ENCODE peak calls at places on chromosomes 7 and 10, in eight cellular contexts. O, C, Z, H, S, V, I and U are unnamed samples.

GRCh38 chr7:9981950-9982349 is 991.7 kb upstream of the PHF14 start:
- DNase-seq in S (no peak), Z (no peak), V (no peak), C (no peak), O (no peak), I (no peak), H (no peak), U (no peak)

GRCh38 chr10:89575037-89575436 is 39.6 kb upstream of the SLC16A12 start:
- DNase-seq in C (no peak), I (no peak), S (no peak), V (no peak), O (no peak), Z (no peak), H (no peak), U (no peak)

GRCh38 chr7:159093351-159093971 is 51.2 kb downstream of the VIPR2 start:
- DNase-seq in S (no peak), I (no peak), Z (peak), C (peak), H (no peak), V (no peak), O (no peak), U (peak)

GRCh38 chr10:59433720-59434428 is 71.5 kb upstream of the FAM13C start:
- DNase-seq in S (no peak), C (no peak), H (no peak), V (no peak), I (no peak), Z (no peak), O (no peak), U (no peak)

GRCh38 chr7:143250822-143251221 is 12.4 kb upstream of the GSTK1 start:
- DNase-seq in I (no peak), Z (no peak), S (no peak), O (no peak), C (no peak), H (no peak), V (no peak), U (no peak)

GRCh38 chr10:116774728-116775151 is 32.4 kb upstream of the HSPA12A start:
- DNase-seq in Z (no peak), O (peak), C (peak), H (peak), S (no peak), V (no peak), I (no peak), U (no peak)

GRCh38 chr10:92850186-92850585 is 1.9 kb downstream of the EXOC6 start:
- DNase-seq in Z (no peak), S (no peak), C (no peak), V (no peak), I (no peak), O (no peak), H (no peak), U (no peak)

GRCh38 chr7:68511281-68511680 is 1087.0 kb upstream of the AUTS2 start:
- DNase-seq in O (no peak), S (no peak), Z (no peak), C (no peak), V (no peak), I (no peak), H (no peak), U (no peak)

GRCh38 chr10:71070741-71071140 is 141.6 kb upstream of the UNC5B start:
- DNase-seq in C (no peak), I (no peak), H (no peak), S (no peak), Z (no peak), O (no peak), V (no peak), U (no peak)

GRCh38 chr7:117248810-117249209 is 74.0 kb downstream of the WNT2 start:
- DNase-seq in I (peak), C (no peak), Z (no peak), V (no peak), S (no peak), H (no peak), O (no peak), U (no peak)

GRCh38 chr10:79498431-79498830 is 13.9 kb upstream of the EIF5AL1 start:
- DNase-seq in S (no peak), I (no peak), C (no peak), V (no peak), H (no peak), O (no peak), Z (no peak), U (no peak)

GRCh38 chr10:117920956-117921355 is 125.8 kb downstream of the RAB11FIP2 start:
- DNase-seq in C (no peak), Z (no peak), O (no peak), V (no peak), S (no peak), I (peak), H (no peak), U (no peak)

GRCh38 chr10:104350146-104350635 is 3.4 kb upstream of the CFAP58 start:
- DNase-seq in C (no peak), I (no peak), S (no peak), H (peak), V (no peak), O (no peak), Z (no peak), U (no peak)

GRCh38 chr7:36318116-36318515 is 71.5 kb upstream of the ANLN start:
- DNase-seq in I (no peak), C (no peak), O (no peak), H (no peak), Z (no peak), S (no peak), V (no peak), U (no peak)

DNA sequence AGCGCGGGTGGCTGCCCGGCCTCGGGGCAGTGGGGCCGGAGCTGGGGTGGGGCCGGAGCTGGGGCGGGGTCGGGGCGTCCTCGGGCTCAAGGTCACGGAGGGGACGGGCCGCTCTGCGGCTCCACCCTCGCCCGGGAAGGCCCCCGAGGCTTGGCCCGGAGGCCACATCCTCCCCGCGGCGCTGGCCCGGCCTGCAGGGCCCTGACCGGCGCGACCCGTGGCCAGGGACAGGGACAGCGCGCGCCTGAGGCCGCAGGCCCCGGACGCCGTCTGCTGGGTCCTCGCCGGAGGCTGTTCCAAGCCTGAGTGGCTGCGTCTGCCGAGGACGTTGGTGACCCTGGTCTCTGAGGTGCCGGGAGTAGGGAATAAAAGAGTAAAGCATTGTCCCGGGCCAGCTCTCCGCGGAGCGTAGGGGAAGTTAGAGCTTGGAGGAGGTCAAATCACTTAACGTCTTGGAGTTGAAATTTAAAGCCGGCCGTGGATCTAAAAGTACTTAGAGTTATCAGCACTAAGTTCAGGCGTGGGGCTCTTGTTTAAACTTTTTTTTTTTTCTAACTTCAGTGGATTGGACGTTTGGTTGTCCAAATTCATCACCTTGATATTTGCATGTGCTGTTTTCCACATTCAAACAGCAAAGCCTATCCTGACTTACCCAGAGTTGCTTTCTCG is 551 bp downstream of the NIPSNAP2 start:
- DNase-seq in V (no peak), Z (peak), I (peak), H (peak), O (peak), C (peak), S (no peak), U (peak)
- TF ChIP-seq POLR2AphosphoS5 in V (no peak), Z (peak), I (peak), H (no peak), O (no peak), C (peak), S (peak), U (peak)

GRCh38 chr10:53356616-53357349 is 584.2 kb upstream of the MBL2 start:
- DNase-seq in S (no peak), C (no peak), Z (no peak), V (no peak), H (no peak), O (no peak), I (no peak), U (no peak)
- H3K27ac ChIP-seq in S (no peak), C (no peak), Z (no peak), V (no peak), H (no peak), O (no peak), I (no peak), U (no peak)

DNA sequence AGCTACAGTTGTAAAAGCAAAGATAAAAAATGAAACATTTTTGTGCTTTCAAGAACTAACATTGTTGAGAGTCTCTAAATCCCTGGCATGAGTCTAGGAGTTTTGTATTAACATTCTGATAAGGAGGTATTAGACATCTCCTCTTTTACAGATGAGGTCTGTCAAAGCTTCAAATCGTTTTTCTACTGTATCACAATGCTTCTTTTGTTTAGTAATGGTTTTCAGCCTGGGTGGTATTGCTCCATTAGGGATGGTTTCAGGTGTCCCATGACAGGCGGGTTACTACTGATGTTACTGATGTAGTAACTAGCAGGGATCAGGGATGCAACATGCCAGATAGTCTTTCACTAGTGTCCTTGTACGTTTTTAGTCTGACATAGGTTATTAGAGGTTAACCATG is 27.4 kb downstream of the STAM start:
- DNase-seq in Z (no peak), I (no peak), S (no peak), H (no peak), V (no peak), C (no peak), O (no peak), U (no peak)
- TF ChIP-seq POLR2AphosphoS5 in Z (no peak), I (no peak), S (no peak), H (no peak), V (no peak), C (no peak), O (no peak), U (no peak)

DNA sequence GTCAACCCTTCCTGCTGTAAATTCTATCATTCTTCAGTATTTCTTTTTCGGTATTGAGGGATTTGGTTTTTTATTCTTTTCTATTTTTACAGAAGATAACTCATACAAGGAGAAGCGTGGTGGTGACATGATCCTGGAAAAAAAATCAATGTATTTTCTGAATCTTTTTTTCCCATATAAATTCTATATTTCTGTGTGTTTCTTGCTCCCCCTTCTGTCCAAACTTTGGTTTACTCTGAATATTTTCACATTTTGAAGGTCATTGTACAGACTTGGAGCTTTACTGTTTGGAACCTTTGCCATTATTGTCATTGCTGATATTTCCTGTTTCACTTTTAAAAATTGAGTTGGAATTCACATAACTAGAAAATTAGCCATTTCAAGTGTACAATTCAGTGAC is 246.3 kb downstream of the REEP3 start:
- DNase-seq in C (no peak), Z (no peak), O (no peak), H (no peak), V (no peak), I (no peak), S (no peak), U (no peak)
- H3K27ac ChIP-seq in C (no peak), Z (no peak), O (no peak), H (no peak), V (no peak), I (no peak), S (no peak), U (peak)

GRCh38 chr7:138568655-138569054 is 108.6 kb downstream of the TRIM24 start:
- DNase-seq in O (no peak), I (no peak), S (no peak), V (no peak), Z (no peak), C (no peak), H (no peak), U (no peak)

GRCh38 chr7:138565071-138565450 is 105.0 kb downstream of the TRIM24 start:
- DNase-seq in S (no peak), C (no peak), H (no peak), Z (no peak), V (no peak), I (no peak), O (no peak), U (no peak)

GRCh38 chr7:138563808-138564207 is 103.7 kb downstream of the TRIM24 start:
- DNase-seq in Z (no peak), C (no peak), H (no peak), V (no peak), O (no peak), I (no peak), S (no peak), U (no peak)

GRCh38 chr7:138564365-138564764 is 104.3 kb downstream of the TRIM24 start:
- DNase-seq in V (no peak), O (no peak), C (no peak), I (no peak), S (no peak), H (peak), Z (peak), U (no peak)

DNA sequence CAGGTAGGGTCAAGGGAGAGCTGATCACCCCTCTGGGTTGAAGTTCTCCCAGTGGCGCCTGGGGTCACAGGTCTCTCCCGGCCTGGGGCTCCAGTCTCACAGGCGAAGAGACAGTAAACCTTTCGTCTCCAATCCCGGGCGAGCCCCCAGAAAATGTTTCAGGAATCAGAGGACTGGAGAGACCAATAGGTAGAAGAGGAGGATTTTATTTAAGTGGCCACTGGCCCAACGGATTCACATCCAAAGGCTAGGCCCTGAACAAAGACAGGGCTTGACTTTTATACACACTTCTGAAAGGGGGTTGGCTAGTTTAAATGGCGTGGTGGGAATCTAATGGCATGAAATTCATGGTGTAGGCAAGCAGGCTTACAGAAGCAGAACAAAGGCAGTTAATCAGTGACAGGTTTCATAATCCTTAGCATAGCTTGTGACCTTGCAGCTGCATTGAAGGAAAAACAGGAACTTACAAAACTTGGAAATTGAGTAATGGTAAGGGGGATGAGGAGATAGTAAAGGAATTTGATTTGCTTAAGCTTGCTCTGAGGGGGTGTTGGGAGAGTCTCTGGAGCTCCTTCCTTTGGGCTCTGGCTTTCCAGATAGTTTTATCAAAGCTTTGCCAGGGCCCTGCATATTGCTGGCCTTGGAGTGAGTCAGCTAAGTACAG is 105.5 kb downstream of the TRIM24 start:
- DNase-seq in H (no peak), V (no peak), O (no peak), Z (no peak), S (no peak), C (no peak), I (no peak), U (no peak)
- TF ChIP-seq POLR2AphosphoS5 in H (no peak), V (no peak), O (no peak), Z (no peak), S (no peak), C (no peak), I (no peak), U (no peak)